ENCODE peak calls at places on chromosomes 16 and 17, in nine cellular contexts. L, S, R, J, G, Y, A, M and B are unnamed samples.

GRCh38 chr17:40553694-40554534 is 11.4 kb downstream of the CCR7 start:
- DNase-seq in G (no peak), A (no peak), J (no peak), R (no peak), Y (no peak), L (no peak), M (no peak), S (peak; percentile 87), B (peak; percentile 29)

GRCh38 chr17:27230996-27231395 is 62.9 kb upstream of the WSB1 start:
- DNase-seq in Y (no peak), A (no peak), J (no peak), S (no peak), R (no peak), G (no peak), M (no peak), L (no peak), B (no peak)

GRCh38 chr16:84062734-84063640 is 20.4 kb upstream of the SLC38A8 start:
- DNase-seq in L (peak; percentile 52), Y (peak; percentile 86), R (peak; percentile 92), M (no peak), S (peak; percentile 81), G (peak; percentile 69), J (peak; percentile 92), A (peak; percentile 86), B (peak; percentile 34)

GRCh38 chr16:49701867-49702494 is 153.9 kb downstream of the ZNF423 start:
- DNase-seq in L (no peak), S (peak; percentile 46), M (no peak), J (peak; percentile 90), R (peak; percentile 83), Y (peak; percentile 66), A (no peak), G (no peak), B (no peak)

GRCh38 chr17:71118039-71118438 is 948.7 kb downstream of the KCNJ2 start:
- DNase-seq in L (peak; percentile 29), A (peak; percentile 32), M (peak; percentile 16), G (peak; percentile 89), J (peak; percentile 47), Y (peak; percentile 23), S (peak; percentile 13), R (peak; percentile 62), B (peak; percentile 29)

GRCh38 chr17:12722282-12722681 is 56.6 kb downstream of the MYOCD start:
- DNase-seq in L (no peak), A (no peak), M (no peak), R (no peak), Y (no peak), J (no peak), S (no peak), G (no peak), B (no peak)

GRCh38 chr16:52549011-52549692 is 2.2 kb upstream of the TOX3 start:
- DNase-seq in M (no peak), A (no peak), S (no peak), G (no peak), R (peak; percentile 90), Y (peak; percentile 53), L (no peak), J (peak; percentile 75), B (no peak)

GRCh38 chr17:59155439-59156177 is at the start of gene PRR11:
- DNase-seq in M (peak; percentile 99), G (no peak), A (peak; percentile 90), R (peak; percentile 99), L (peak; percentile 100), J (peak; percentile 99), S (peak; percentile 100), Y (peak; percentile 99), B (peak; percentile 99)

GRCh38 chr16:73878616-73879015 is 418.0 kb upstream of the PSMD7 start:
- DNase-seq in A (peak; percentile 46), J (peak; percentile 27), L (peak; percentile 52), M (peak; percentile 24), Y (peak; percentile 72), S (peak; percentile 73), R (peak; percentile 66), G (peak; percentile 62), B (peak; percentile 29)

GRCh38 chr17:80830020-80830780 is 161.4 kb upstream of the CHMP6 start:
- DNase-seq in G (no peak), S (no peak), L (no peak), M (no peak), R (no peak), Y (no peak), J (no peak), A (no peak), B (no peak)

DNA sequence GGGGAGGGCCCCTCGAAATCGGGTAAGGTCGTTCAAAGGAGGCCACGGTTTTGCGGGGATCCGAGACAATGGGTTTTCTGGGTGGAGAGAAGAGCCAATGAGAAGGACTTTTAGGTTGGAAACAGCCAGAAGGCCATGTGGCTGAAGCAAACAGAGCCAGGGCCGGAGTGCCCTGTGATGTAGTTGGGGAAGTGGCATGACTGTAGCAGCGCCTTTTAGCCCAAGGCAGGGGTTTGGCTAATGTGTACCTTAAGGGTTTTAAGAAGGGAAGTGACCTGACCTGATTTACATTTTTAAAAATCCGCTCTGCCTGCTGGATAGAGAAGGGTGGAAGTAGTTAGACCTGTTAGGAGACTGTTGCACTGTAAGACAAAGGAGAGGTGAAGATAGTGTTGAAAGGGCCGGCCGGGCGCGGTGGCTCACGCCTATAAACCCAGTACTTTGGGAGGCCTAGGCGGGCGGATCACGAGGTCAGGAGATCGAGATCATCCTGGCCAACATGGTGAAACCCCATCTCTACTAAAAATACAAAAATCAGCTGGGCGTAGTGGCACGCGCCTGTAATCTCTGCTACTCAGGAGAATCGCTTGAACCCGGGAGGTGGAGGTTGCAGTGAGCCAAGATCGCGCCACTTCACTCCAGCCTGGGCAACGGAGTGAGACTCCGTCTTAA is 1.0 kb downstream of the LYRM1 start:
- DNase-seq in S (peak; percentile 77), A (peak; percentile 66), Y (peak; percentile 70), L (no peak), J (peak; percentile 54), G (peak; percentile 88), M (peak; percentile 11), R (peak; percentile 56), B (peak; percentile 67)
- TF ChIP-seq EZH2phosphoT487 in S (no peak), A (no peak), Y (no peak), L (no peak), J (no peak), G (no peak), M (no peak), R (no peak), B (no peak)

GRCh38 chr17:15395091-15395490 is 53.7 kb upstream of the TEKT3 start:
- DNase-seq in G (no peak), Y (no peak), S (no peak), L (no peak), R (no peak), M (no peak), A (no peak), J (no peak), B (no peak)

GRCh38 chr17:15397605-15398004 is 56.2 kb upstream of the TEKT3 start:
- DNase-seq in S (no peak), M (no peak), Y (no peak), G (no peak), A (no peak), J (no peak), L (no peak), R (no peak), B (no peak)

GRCh38 chr17:15398291-15398690 is 56.9 kb upstream of the TEKT3 start:
- DNase-seq in S (peak; percentile 80), M (no peak), R (no peak), J (no peak), A (peak; percentile 57), Y (no peak), L (peak; percentile 18), G (peak; percentile 92), B (no peak)

GRCh38 chr17:15399443-15399842 is 58.0 kb upstream of the TEKT3 start:
- DNase-seq in G (no peak), S (no peak), A (no peak), R (no peak), M (no peak), L (no peak), Y (no peak), J (no peak), B (no peak)

GRCh38 chr17:15398736-15399331 is 57.4 kb upstream of the TEKT3 start:
- DNase-seq in M (no peak), S (peak; percentile 88), G (peak; percentile 93), J (no peak), L (no peak), A (peak; percentile 52), Y (peak; percentile 40), R (no peak), B (no peak)
- H2AFZ ChIP-seq in M (no peak overlapping the region), S (peak overlapping the region; percentile 46), G (peak overlapping the region; percentile 29), J (peak overlapping the region; percentile 1), L (peak overlapping the region; percentile 4), A (peak overlapping the region; percentile 80), Y (no peak overlapping the region), R (no peak overlapping the region), B (no peak overlapping the region)

GRCh38 chr17:19329839-19330238 is 32.7 kb downstream of the B9D1 start:
- DNase-seq in G (no peak), M (no peak), J (no peak), A (no peak), R (no peak), S (no peak), L (no peak), Y (no peak), B (no peak)

GRCh38 chr17:19330271-19330670 is 32.3 kb downstream of the B9D1 start:
- DNase-seq in J (no peak), G (no peak), S (no peak), M (no peak), Y (no peak), A (no peak), R (no peak), L (no peak), B (no peak)

GRCh38 chr17:19332371-19333131 is 30.0 kb downstream of the B9D1 start:
- DNase-seq in Y (no peak), A (peak; percentile 46), G (no peak), J (no peak), S (no peak), R (no peak), M (no peak), L (no peak), B (no peak)

GRCh38 chr17:19331553-19332245 is 30.8 kb downstream of the B9D1 start:
- DNase-seq in J (no peak), R (no peak), S (peak; percentile 27), M (no peak), G (no peak), Y (no peak), A (no peak), L (no peak), B (no peak)

GRCh38 chr17:19331134-19331533 is 31.4 kb downstream of the B9D1 start:
- DNase-seq in A (no peak), G (no peak), M (no peak), L (no peak), Y (no peak), J (no peak), S (peak; percentile 95), R (no peak), B (no peak)
- TF ChIP-seq EZH2phosphoT487 in A (no peak), G (no peak), M (no peak), L (no peak), Y (no peak), J (no peak), S (no peak), R (no peak), B (no peak)

DNA sequence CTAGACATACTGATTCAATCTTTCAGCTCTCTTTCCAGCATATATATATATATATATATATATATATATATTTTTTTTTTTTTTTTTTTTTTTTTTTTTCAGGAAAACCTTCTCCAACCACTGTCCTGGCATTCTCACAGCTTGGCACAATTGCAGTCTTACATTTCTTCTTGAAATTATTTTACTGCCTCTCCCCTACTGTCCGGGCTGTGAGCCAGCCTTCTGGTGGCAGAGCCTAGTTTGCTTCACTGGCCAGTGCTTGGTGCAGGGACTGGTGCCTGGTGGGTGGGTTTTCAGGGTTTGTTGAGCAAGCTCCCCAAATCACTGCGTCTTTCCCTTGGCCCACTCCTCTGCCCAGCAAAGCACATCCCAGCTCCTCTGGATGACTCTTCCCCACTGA is 28.5 kb downstream of the PRSS54 start:
- DNase-seq in Y (no peak), A (no peak), G (no peak), S (no peak), L (no peak), J (no peak), R (no peak), M (no peak), B (no peak)
- H2AFZ ChIP-seq in Y (no peak overlapping the region), A (no peak overlapping the region), G (no peak overlapping the region), S (no peak overlapping the region), L (no peak overlapping the region), J (no peak overlapping the region), R (no peak overlapping the region), M (no peak overlapping the region), B (no peak overlapping the region)